ENCODE peak calls at places on chromosome 11, in four cellular contexts. L is HepG2, P is K562, S is GM12878. G is an unnamed sample.

GRCh38 chr11:75063732-75064314 is 32.9 kb downstream of the OR2AT4 start:
- DNase-seq in L (no peak), P (no peak), S (no peak), G (peak)

GRCh38 chr11:67472882-67473281 is 3.8 kb upstream of the TMEM134 start:
- DNase-seq in P (no peak), S (no peak), L (no peak), G (no peak)

GRCh38 chr11:107785401-107785800 is 73.2 kb downstream of the SLC35F2 start:
- DNase-seq in L (no peak), S (no peak), P (peak), G (peak)

GRCh38 chr11:122202161-122202950 is 86.3 kb upstream of the BLID start:
- DNase-seq in L (peak), S (no peak), P (no peak), G (peak)

GRCh38 chr11:128516886-128517285 is 70.5 kb downstream of the ETS1 start:
- DNase-seq in L (no peak), S (no peak), P (no peak), G (no peak)

GRCh38 chr11:80327971-80328614 is 887.3 kb upstream of the TENM4 start:
- DNase-seq in S (no peak), L (no peak), P (no peak), G (no peak)

GRCh38 chr11:1531418-1531817 is 40.7 kb downstream of the DUSP8 start:
- DNase-seq in P (no peak), L (no peak), S (no peak), G (no peak)

GRCh38 chr11:95888852-95889251 is 35.1 kb downstream of the MTMR2 start:
- DNase-seq in S (no peak), P (no peak), L (no peak), G (no peak)

GRCh38 chr11:30984827-30985226 is 384.7 kb downstream of the DCDC1 start:
- DNase-seq in L (no peak), P (no peak), S (no peak), G (no peak)

GRCh38 chr11:112219476-112220232 is 6.6 kb upstream of the PTS start:
- DNase-seq in P (peak), L (peak), S (peak), G (peak)

GRCh38 chr11:121133046-121133445 is 32.0 kb downstream of the TECTA start:
- DNase-seq in S (no peak), L (no peak), P (no peak), G (no peak)

GRCh38 chr11:63682045-63682915 is 980 bp downstream of the RTN3 start:
- DNase-seq in P (peak), S (no peak), L (peak), G (no peak)

GRCh38 chr11:63574856-63575602 is 11.8 kb upstream of the PLAAT2 start:
- DNase-seq in S (no peak), L (peak), P (peak), G (peak)

GRCh38 chr11:58165504-58166106 is 23.3 kb upstream of the OR9Q2 start:
- DNase-seq in S (no peak), P (no peak), L (peak), G (no peak)

GRCh38 chr11:77071671-77072605 is 5.2 kb downstream of the CAPN5 start:
- DNase-seq in L (no peak), S (no peak), P (no peak), G (peak)

GRCh38 chr11:57131080-57131790 is 50.5 kb upstream of the LRRC55 start:
- DNase-seq in S (no peak), P (peak), L (peak), G (peak)

GRCh38 chr11:27921472-27921871 is 186.5 kb downstream of the KIF18A start:
- DNase-seq in L (no peak), P (no peak), S (no peak), G (peak)

GRCh38 chr11:84720706-84721402 is 906.3 kb downstream of the DLG2 start:
- DNase-seq in L (no peak), S (no peak), P (no peak), G (no peak)

GRCh38 chr11:66006134-66006890 is 4.0 kb downstream of the BANF1 start:
- DNase-seq in P (no peak), L (no peak), S (no peak), G (no peak)

GRCh38 chr11:63023851-63024648 is 8.4 kb upstream of the SLC22A8 start:
- DNase-seq in S (no peak), P (peak), L (peak), G (peak)

GRCh38 chr11:125763483-125763882 is 15.1 kb downstream of the PATE2 start:
- DNase-seq in L (no peak), S (no peak), P (no peak), G (no peak)

GRCh38 chr11:72576196-72576595 is 98.0 kb downstream of the PDE2A start:
- DNase-seq in P (no peak), L (no peak), S (no peak), G (no peak)

GRCh38 chr11:1845571-1846452 is 7.0 kb downstream of the TNNI2 start:
- DNase-seq in P (no peak), L (no peak), S (no peak), G (no peak)

GRCh38 chr11:59767212-59767611 is 12.0 kb downstream of the STX3 start:
- DNase-seq in P (peak), L (no peak), S (no peak), G (no peak)

GRCh38 chr11:84780689-84781293 is 846.4 kb downstream of the DLG2 start:
- DNase-seq in L (peak), P (no peak), S (no peak), G (peak)

GRCh38 chr11:134069426-134069921 is 602 bp downstream of the JAM3 start:
- DNase-seq in P (no peak), S (no peak), L (no peak), G (peak)

GRCh38 chr11:134139873-134140331 is 71.0 kb downstream of the JAM3 start:
- DNase-seq in L (peak), P (peak), S (peak), G (peak)

GRCh38 chr11:45234306-45235006 is 51.7 kb downstream of the SYT13 start:
- DNase-seq in P (no peak), S (no peak), L (no peak), G (no peak)

DNA sequence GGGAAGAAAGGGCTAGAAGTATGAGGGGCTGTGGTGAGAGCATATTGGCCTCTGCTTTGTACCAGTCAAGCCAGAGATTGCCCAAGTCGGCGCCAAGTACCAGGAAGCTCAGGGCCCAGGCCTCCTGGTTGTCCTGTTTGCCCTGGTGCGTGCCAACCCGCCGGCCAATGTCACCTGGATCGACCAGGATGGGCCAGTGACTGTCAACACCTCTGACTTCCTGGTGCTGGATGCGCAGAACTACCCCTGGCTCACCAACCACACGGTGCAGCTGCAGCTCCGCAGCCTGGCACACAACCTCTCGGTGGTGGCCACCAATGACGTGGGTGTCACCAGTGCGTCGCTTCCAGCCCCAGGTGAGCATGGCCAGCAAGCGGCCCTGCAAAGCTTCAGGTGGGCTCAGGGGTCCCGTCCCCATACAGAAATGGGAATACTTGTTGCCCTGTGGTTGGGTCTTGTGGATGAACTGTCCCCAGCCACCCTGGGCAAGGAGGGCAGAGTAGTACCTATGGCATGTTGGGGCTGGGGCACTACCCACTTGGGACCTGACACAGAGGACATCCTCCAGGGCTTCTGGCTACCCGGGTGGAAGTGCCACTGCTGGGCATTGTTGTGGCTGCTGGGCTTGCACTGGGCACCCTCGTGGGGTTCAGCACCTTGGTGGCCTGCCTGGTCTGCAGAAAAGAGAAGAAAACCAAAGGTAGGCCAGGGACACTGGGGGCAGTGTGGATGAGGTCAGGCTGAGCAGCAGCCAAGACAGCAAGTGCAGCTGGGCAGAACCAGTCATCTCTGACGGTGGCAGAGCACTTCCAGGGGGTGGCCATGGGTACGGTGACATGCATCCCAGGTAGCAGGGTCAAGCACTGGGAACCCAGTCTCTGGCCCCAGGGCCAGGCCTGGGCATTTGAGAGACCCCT is 2.1 kb downstream of the TMEM25 start:
- DNase-seq in P (no peak), L (no peak), S (no peak), G (no peak)
- TF ChIP-seq BHLHE40 in P (no peak), L (no peak), S (no peak), G (no peak)

GRCh38 chr11:70381872-70382842 is 16.2 kb upstream of the CTTN start:
- DNase-seq in S (no peak), P (peak), L (no peak), G (peak)
- H3K9ac ChIP-seq in S (no peak), P (no peak), L (no peak), G (peak)

DNA sequence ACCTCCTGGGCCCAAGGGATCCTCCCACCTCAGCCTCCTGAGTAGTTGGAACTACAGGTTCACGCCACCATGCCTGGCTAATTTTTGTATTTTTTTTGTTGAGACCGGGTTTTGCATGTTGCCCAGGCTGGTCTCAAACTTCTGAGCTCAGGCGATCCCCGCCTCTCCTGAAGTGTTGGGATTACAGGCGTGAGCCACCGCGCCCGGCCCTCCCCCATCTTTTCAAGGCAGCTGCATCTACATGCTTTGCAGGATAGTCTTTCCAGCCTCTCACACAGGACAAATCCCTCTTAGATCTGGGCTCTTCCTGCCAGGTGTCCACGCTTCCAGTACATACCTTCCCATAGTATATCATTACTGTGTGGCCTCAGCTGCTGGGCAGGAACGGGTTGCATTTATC is 49.7 kb downstream of the C11orf96 start:
- DNase-seq in S (no peak), P (no peak), L (no peak), G (no peak)
- TF ChIP-seq BHLHE40 in S (no peak), P (no peak), L (no peak), G (no peak)

DNA sequence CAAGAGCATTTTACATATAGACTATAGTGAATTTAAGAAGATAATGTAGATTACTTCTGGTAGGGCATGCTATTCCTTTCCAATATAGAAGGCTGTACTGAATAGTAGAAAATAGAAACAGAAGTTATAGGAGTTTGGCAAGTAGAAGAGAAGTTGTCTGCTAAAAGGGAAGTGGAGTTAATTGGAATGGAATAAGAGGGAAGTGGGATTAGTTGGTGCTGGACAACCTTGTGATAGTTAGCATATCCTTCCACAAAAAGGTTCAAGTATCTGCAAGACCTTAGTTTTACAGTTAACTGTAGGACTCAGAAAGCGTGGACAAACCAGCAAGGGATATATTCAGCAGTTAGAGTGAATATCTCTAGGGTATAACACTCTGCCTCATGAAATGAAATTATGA is 185.5 kb downstream of the SWAP70 start:
- DNase-seq in P (no peak), L (no peak), S (no peak), G (no peak)
- H3K9ac ChIP-seq in P (no peak), L (no peak), S (no peak), G (no peak)

DNA sequence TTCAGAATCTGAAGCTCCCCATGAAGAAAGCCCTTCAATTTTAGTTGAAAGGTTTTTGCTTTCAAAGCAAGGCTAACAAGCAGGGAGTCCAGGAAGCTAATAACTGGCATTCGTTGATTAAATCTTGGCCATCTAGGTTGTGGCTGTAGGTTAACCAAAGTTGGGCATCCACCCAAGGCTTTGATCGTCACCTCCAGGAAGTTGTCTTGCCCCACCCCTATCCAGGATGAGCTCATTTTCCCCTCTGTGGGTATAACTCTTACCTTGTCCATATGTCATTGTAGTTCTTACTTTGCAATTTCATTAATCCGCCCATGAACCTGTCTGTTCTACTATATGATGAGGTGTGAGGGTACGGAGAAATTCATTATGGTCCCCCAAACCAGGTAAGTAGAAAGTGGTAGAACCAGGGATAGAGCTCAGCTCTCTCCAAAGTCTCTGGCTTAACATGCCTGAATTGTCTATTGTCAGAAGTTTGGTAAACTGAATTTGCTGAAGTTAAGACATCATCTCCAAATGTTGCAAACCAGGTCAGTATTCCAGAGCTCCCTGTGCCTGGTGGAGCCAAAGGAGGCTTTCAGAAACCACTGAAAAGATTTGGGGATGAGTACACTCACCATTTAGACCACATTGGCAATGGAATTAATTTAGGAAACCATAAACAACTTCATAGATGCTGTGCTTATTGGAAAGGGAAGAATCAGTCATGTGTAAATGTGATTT is 97.1 kb downstream of the CD44 start:
- DNase-seq in L (no peak), S (no peak), P (no peak), G (no peak)
- TF ChIP-seq BHLHE40 in L (no peak), S (no peak), P (no peak), G (no peak)

G was measured in IMR-90.